ENCODE peak calls at places on chromosomes 2 and 18, in ten cellular contexts. One of them, this sample, is unnamed.

GRCh38 chr2:101820519-101820918 is 123.0 kb downstream of the MAP4K4 start:
- DNase-seq in AG04449: peak; percentile 49
- DNase-seq in fibroblast of mammary gland: peak; percentile 86
- DNase-seq in AG09309: no peak
- DNase-seq in heart left ventricle: peak; percentile 35
- DNase-seq in lower leg skin: no peak
- DNase-seq in tibial artery: no peak
- DNase-seq in B cell: no peak
- DNase-seq in CD8-positive, alpha-beta T cell: no peak
- DNase-seq in fibroblast of the aortic adventitia: peak; percentile 65
- DNase-seq in this sample: no peak

GRCh38 chr2:241344925-241345651 is 11.0 kb upstream of the FARP2 start:
- DNase-seq in tibial artery: no peak
- DNase-seq in fibroblast of the aortic adventitia: peak; percentile 34
- DNase-seq in CD8-positive, alpha-beta T cell: no peak
- DNase-seq in AG09309: peak; percentile 33
- DNase-seq in heart left ventricle: no peak
- DNase-seq in B cell: no peak
- DNase-seq in AG04449: no peak
- DNase-seq in fibroblast of mammary gland: peak; percentile 66
- DNase-seq in lower leg skin: no peak
- DNase-seq in this sample: no peak

GRCh38 chr2:233373316-233373715 is 19.0 kb downstream of the DGKD start:
- DNase-seq in tibial artery: no peak
- DNase-seq in AG09309: no peak
- DNase-seq in heart left ventricle: no peak
- DNase-seq in B cell: no peak
- DNase-seq in AG04449: no peak
- DNase-seq in fibroblast of mammary gland: no peak
- DNase-seq in CD8-positive, alpha-beta T cell: no peak
- DNase-seq in fibroblast of the aortic adventitia: no peak
- DNase-seq in lower leg skin: no peak
- DNase-seq in this sample: no peak

GRCh38 chr2:869357-869871 is 81.2 kb upstream of the SNTG2 start:
- DNase-seq in tibial artery: peak; percentile 23
- DNase-seq in lower leg skin: peak; percentile 54
- DNase-seq in fibroblast of mammary gland: no peak
- DNase-seq in AG09309: no peak
- DNase-seq in AG04449: no peak
- DNase-seq in CD8-positive, alpha-beta T cell: no peak
- DNase-seq in heart left ventricle: no peak
- DNase-seq in B cell: no peak
- DNase-seq in fibroblast of the aortic adventitia: no peak
- DNase-seq in this sample: no peak

GRCh38 chr2:231413921-231414476 is 18.5 kb downstream of the B3GNT7 start:
- DNase-seq in CD8-positive, alpha-beta T cell: no peak
- DNase-seq in B cell: no peak
- DNase-seq in lower leg skin: no peak
- DNase-seq in AG09309: no peak
- DNase-seq in fibroblast of mammary gland: no peak
- DNase-seq in tibial artery: no peak
- DNase-seq in AG04449: no peak
- DNase-seq in heart left ventricle: no peak
- DNase-seq in fibroblast of the aortic adventitia: no peak
- DNase-seq in this sample: no peak

GRCh38 chr18:67618061-67618460 is 101.5 kb upstream of the DSEL start:
- DNase-seq in fibroblast of mammary gland: no peak
- DNase-seq in AG09309: no peak
- DNase-seq in tibial artery: no peak
- DNase-seq in CD8-positive, alpha-beta T cell: no peak
- DNase-seq in B cell: no peak
- DNase-seq in AG04449: no peak
- DNase-seq in fibroblast of the aortic adventitia: no peak
- DNase-seq in lower leg skin: no peak
- DNase-seq in heart left ventricle: no peak
- DNase-seq in this sample: no peak

GRCh38 chr2:26754972-26755670 is 9.0 kb upstream of the SLC35F6 start:
- DNase-seq in fibroblast of the aortic adventitia: no peak
- DNase-seq in tibial artery: no peak
- DNase-seq in CD8-positive, alpha-beta T cell: no peak
- DNase-seq in fibroblast of mammary gland: no peak
- DNase-seq in heart left ventricle: no peak
- DNase-seq in lower leg skin: no peak
- DNase-seq in AG04449: no peak
- DNase-seq in AG09309: no peak
- DNase-seq in B cell: no peak
- DNase-seq in this sample: no peak

GRCh38 chr2:232350804-232351685 is 27.5 kb upstream of the ALPP start:
- DNase-seq in lower leg skin: no peak
- DNase-seq in fibroblast of mammary gland: no peak
- DNase-seq in B cell: peak; percentile 28
- DNase-seq in CD8-positive, alpha-beta T cell: no peak
- DNase-seq in AG04449: no peak
- DNase-seq in fibroblast of the aortic adventitia: no peak
- DNase-seq in heart left ventricle: no peak
- DNase-seq in tibial artery: peak; percentile 56
- DNase-seq in AG09309: no peak
- DNase-seq in this sample: no peak

GRCh38 chr2:96099861-96100798 is 16.2 kb downstream of the ADRA2B start:
- DNase-seq in CD8-positive, alpha-beta T cell: no peak
- DNase-seq in AG09309: no peak
- DNase-seq in AG04449: no peak
- DNase-seq in B cell: peak; percentile 17
- DNase-seq in fibroblast of mammary gland: no peak
- DNase-seq in heart left ventricle: peak; percentile 21
- DNase-seq in tibial artery: peak; percentile 46
- DNase-seq in lower leg skin: peak; percentile 69
- DNase-seq in fibroblast of the aortic adventitia: no peak
- DNase-seq in this sample: no peak

GRCh38 chr18:49797995-49798394 is 15.3 kb downstream of the ACAA2 start:
- DNase-seq in AG04449: no peak
- DNase-seq in CD8-positive, alpha-beta T cell: no peak
- DNase-seq in tibial artery: no peak
- DNase-seq in fibroblast of mammary gland: no peak
- DNase-seq in AG09309: no peak
- DNase-seq in B cell: no peak
- DNase-seq in fibroblast of the aortic adventitia: no peak
- DNase-seq in heart left ventricle: no peak
- DNase-seq in lower leg skin: no peak
- DNase-seq in this sample: no peak

GRCh38 chr2:21740529-21740928 is 616.8 kb downstream of the TDRD15 start:
- DNase-seq in AG09309: no peak
- DNase-seq in fibroblast of mammary gland: peak; percentile 4
- DNase-seq in lower leg skin: no peak
- DNase-seq in tibial artery: no peak
- DNase-seq in B cell: no peak
- DNase-seq in heart left ventricle: no peak
- DNase-seq in CD8-positive, alpha-beta T cell: no peak
- DNase-seq in AG04449: no peak
- DNase-seq in fibroblast of the aortic adventitia: no peak
- DNase-seq in this sample: no peak

GRCh38 chr2:141586985-141587384 is 543.8 kb downstream of the LRP1B start:
- DNase-seq in AG04449: no peak
- DNase-seq in fibroblast of the aortic adventitia: no peak
- DNase-seq in tibial artery: no peak
- DNase-seq in CD8-positive, alpha-beta T cell: no peak
- DNase-seq in fibroblast of mammary gland: no peak
- DNase-seq in B cell: no peak
- DNase-seq in lower leg skin: no peak
- DNase-seq in heart left ventricle: no peak
- DNase-seq in AG09309: no peak
- DNase-seq in this sample: no peak

GRCh38 chr2:141589314-141589713 is 541.5 kb downstream of the LRP1B start:
- DNase-seq in lower leg skin: no peak
- DNase-seq in fibroblast of the aortic adventitia: no peak
- DNase-seq in AG04449: no peak
- DNase-seq in heart left ventricle: no peak
- DNase-seq in B cell: no peak
- DNase-seq in tibial artery: no peak
- DNase-seq in CD8-positive, alpha-beta T cell: no peak
- DNase-seq in AG09309: no peak
- DNase-seq in fibroblast of mammary gland: no peak
- DNase-seq in this sample: no peak

GRCh38 chr2:141595531-141595930 is 535.3 kb downstream of the LRP1B start:
- DNase-seq in B cell: no peak
- DNase-seq in fibroblast of mammary gland: no peak
- DNase-seq in CD8-positive, alpha-beta T cell: no peak
- DNase-seq in AG09309: no peak
- DNase-seq in lower leg skin: no peak
- DNase-seq in AG04449: no peak
- DNase-seq in heart left ventricle: no peak
- DNase-seq in fibroblast of the aortic adventitia: no peak
- DNase-seq in tibial artery: no peak
- DNase-seq in this sample: no peak

GRCh38 chr2:141591787-141592186 is 539.0 kb downstream of the LRP1B start:
- DNase-seq in fibroblast of mammary gland: no peak
- DNase-seq in B cell: no peak
- DNase-seq in AG04449: no peak
- DNase-seq in tibial artery: no peak
- DNase-seq in AG09309: no peak
- DNase-seq in fibroblast of the aortic adventitia: no peak
- DNase-seq in lower leg skin: no peak
- DNase-seq in heart left ventricle: no peak
- DNase-seq in CD8-positive, alpha-beta T cell: no peak
- DNase-seq in this sample: no peak

DNA sequence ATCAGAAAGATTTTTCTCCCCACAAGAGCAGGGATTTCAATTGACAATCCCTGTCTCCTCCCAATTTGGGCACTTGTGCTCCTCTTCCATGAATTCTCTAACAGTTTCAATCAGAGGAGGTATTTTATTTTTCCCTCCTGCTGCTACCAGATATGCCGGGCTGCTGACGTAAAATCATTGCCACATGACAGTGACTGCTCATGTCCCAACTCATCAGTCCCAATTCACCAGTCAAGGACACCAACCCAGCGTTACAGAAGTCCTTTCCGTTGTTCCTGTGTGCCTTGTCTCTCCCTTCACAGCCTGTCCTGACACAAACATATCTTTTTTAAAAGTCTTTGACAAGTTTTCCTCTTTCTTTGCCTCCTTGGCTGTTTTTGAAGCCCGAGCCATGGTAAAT is 540.2 kb downstream of the LRP1B start:
- DNase-seq in fibroblast of mammary gland: no peak
- DNase-seq in heart left ventricle: no peak
- DNase-seq in B cell: no peak
- DNase-seq in fibroblast of the aortic adventitia: no peak
- DNase-seq in AG04449: no peak
- DNase-seq in AG09309: no peak
- DNase-seq in CD8-positive, alpha-beta T cell: no peak
- DNase-seq in lower leg skin: no peak
- DNase-seq in tibial artery: no peak
- DNase-seq in this sample: no peak
- TF ChIP-seq CTCF in fibroblast of mammary gland: no peak
- TF ChIP-seq CTCF in heart left ventricle: no peak
- TF ChIP-seq CTCF in B cell: no peak
- TF ChIP-seq CTCF in fibroblast of the aortic adventitia: no peak
- TF ChIP-seq CTCF in AG04449: no peak
- TF ChIP-seq CTCF in AG09309: no peak
- TF ChIP-seq CTCF in CD8-positive, alpha-beta T cell: no peak
- TF ChIP-seq CTCF in lower leg skin: no peak
- TF ChIP-seq CTCF in tibial artery: no peak
- TF ChIP-seq CTCF in this sample: no peak

GRCh38 chr2:25041307-25041927 is 459 bp upstream of the EFR3B start:
- DNase-seq in CD8-positive, alpha-beta T cell: peak; percentile 31
- DNase-seq in AG04449: no peak
- DNase-seq in fibroblast of the aortic adventitia: peak; percentile 23
- DNase-seq in AG09309: no peak
- DNase-seq in B cell: peak; percentile 43
- DNase-seq in lower leg skin: no peak
- DNase-seq in tibial artery: peak; percentile 74
- DNase-seq in fibroblast of mammary gland: peak; percentile 31
- DNase-seq in heart left ventricle: peak; percentile 64
- DNase-seq in this sample: peak; percentile 5
- TF ChIP-seq CTCF in CD8-positive, alpha-beta T cell: no peak
- TF ChIP-seq CTCF in AG04449: peak; percentile 33
- TF ChIP-seq CTCF in fibroblast of the aortic adventitia: peak; percentile 41
- TF ChIP-seq CTCF in AG09309: peak; percentile 43
- TF ChIP-seq CTCF in B cell: no peak
- TF ChIP-seq CTCF in lower leg skin: no peak
- TF ChIP-seq CTCF in tibial artery: peak; percentile 11
- TF ChIP-seq CTCF in fibroblast of mammary gland: peak; percentile 15
- TF ChIP-seq CTCF in heart left ventricle: no peak
- TF ChIP-seq CTCF in this sample: peak; percentile 18

DNA sequence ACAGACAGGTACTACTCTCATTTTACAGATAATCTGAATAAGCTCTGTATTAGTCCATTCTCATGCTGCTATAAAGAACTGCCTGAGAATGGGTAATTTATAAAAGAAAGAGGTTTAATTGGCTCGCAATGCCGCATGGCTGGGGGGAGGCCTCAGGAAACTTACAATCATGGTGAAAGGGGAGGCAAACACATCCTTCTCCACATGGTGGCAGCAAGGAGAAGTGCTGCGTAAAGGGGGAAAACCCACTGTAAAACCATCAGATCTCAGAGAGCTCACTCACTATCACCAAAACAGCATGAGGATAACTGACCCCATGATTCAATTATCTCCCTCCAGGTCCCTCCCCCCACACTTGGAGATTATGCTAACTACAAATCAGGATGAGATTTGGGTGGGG is 254.4 kb downstream of the KCNE4 start:
- DNase-seq in CD8-positive, alpha-beta T cell: no peak
- DNase-seq in AG04449: no peak
- DNase-seq in AG09309: no peak
- DNase-seq in B cell: no peak
- DNase-seq in heart left ventricle: no peak
- DNase-seq in fibroblast of mammary gland: peak; percentile 51
- DNase-seq in tibial artery: no peak
- DNase-seq in lower leg skin: no peak
- DNase-seq in fibroblast of the aortic adventitia: peak; percentile 34
- DNase-seq in this sample: no peak
- TF ChIP-seq CTCF in CD8-positive, alpha-beta T cell: no peak
- TF ChIP-seq CTCF in AG04449: peak; percentile 64
- TF ChIP-seq CTCF in AG09309: peak; percentile 62
- TF ChIP-seq CTCF in B cell: no peak
- TF ChIP-seq CTCF in heart left ventricle: no peak
- TF ChIP-seq CTCF in fibroblast of mammary gland: peak; percentile 65
- TF ChIP-seq CTCF in tibial artery: peak; percentile 26
- TF ChIP-seq CTCF in lower leg skin: no peak
- TF ChIP-seq CTCF in fibroblast of the aortic adventitia: peak; percentile 52
- TF ChIP-seq CTCF in this sample: peak; percentile 44

DNA sequence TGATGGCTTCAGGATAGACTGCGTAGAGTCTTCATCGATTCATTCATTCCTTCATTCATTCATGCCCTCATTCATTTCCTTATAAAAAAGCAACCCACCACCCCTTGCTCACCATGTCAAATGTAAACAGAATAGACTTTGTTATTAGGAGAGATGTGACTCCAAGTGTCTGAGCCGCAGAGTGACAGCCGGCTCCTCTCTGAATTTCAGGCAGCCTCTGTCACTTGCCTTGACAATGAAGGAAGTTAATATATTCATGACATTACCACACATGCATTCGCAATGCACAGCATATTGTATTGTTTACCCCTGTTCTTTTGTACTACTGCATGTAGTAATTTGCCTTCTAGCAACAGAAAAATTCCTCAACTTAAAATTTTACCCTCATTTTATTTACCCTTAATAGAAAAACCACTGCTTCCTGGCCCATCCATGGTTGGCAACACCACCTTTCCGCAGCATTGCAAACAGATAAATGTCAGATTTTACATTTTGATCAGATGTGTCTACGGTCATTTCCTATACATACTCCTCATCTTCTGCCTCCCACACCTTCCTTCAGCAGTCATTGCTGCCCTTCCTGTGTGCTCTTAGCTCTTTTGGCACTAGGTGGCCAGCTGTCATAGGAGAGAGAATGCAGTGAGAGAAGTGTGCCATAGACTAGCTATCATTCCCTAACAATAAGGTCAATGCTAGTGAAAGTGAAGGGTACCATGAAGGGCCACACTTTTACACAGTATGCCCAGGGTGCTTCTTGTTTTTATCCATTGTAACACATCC is 1090.8 kb downstream of the BCL11A start:
- DNase-seq in lower leg skin: no peak
- DNase-seq in B cell: no peak
- DNase-seq in fibroblast of mammary gland: no peak
- DNase-seq in heart left ventricle: no peak
- DNase-seq in fibroblast of the aortic adventitia: no peak
- DNase-seq in AG09309: no peak
- DNase-seq in AG04449: no peak
- DNase-seq in tibial artery: no peak
- DNase-seq in CD8-positive, alpha-beta T cell: no peak
- DNase-seq in this sample: no peak
- TF ChIP-seq CTCF in lower leg skin: no peak
- TF ChIP-seq CTCF in B cell: no peak
- TF ChIP-seq CTCF in fibroblast of mammary gland: no peak
- TF ChIP-seq CTCF in heart left ventricle: no peak
- TF ChIP-seq CTCF in fibroblast of the aortic adventitia: no peak
- TF ChIP-seq CTCF in AG09309: no peak
- TF ChIP-seq CTCF in AG04449: no peak
- TF ChIP-seq CTCF in tibial artery: no peak
- TF ChIP-seq CTCF in CD8-positive, alpha-beta T cell: no peak
- TF ChIP-seq CTCF in this sample: no peak

This sample was measured in AG09319.